ENCODE peak calls at places on chromosome 3, in ten cellular contexts. M, T, B, D, G, L, J, Z, V and F are unnamed samples.

GRCh38 chr3:18134386-18135082 is 290.6 kb downstream of the SATB1 start:
- DNase-seq in M (no peak), B (no peak), J (no peak), D (no peak), L (no peak), V (peak), Z (peak), T (no peak), G (no peak), F (no peak)

GRCh38 chr3:7710284-7710683 is 791.3 kb upstream of the LMCD1 start:
- DNase-seq in Z (no peak), L (no peak), G (no peak), B (no peak), T (no peak), M (no peak), V (no peak), D (no peak), J (peak), F (no peak)

GRCh38 chr3:195028877-195029606 is 241.9 kb downstream of the XXYLT1 start:
- DNase-seq in M (no peak), G (no peak), B (no peak), J (no peak), T (no peak), V (no peak), Z (no peak), D (no peak), L (no peak), F (no peak)

GRCh38 chr3:57227930-57228733 is 603 bp downstream of the APPL1 start:
- DNase-seq in B (peak), V (peak), L (peak), Z (peak), D (peak), G (no peak), T (no peak), J (no peak), M (peak), F (peak)

GRCh38 chr3:8445861-8446260 is 55.8 kb upstream of the LMCD1 start:
- DNase-seq in V (peak), T (no peak), D (no peak), M (no peak), J (no peak), L (no peak), Z (peak), B (no peak), G (no peak), F (no peak)

GRCh38 chr3:143763568-143764162 is 84.6 kb downstream of the SLC9A9 start:
- DNase-seq in L (no peak), V (peak), T (no peak), D (no peak), Z (peak), B (no peak), J (no peak), M (no peak), G (peak), F (no peak)

GRCh38 chr3:177041021-177041729 is 156.1 kb downstream of the TBL1XR1 start:
- DNase-seq in J (no peak), D (no peak), L (no peak), M (no peak), T (no peak), Z (peak), G (no peak), V (no peak), B (peak), F (no peak)

GRCh38 chr3:64916937-64917336 is 229.1 kb upstream of the ADAMTS9 start:
- DNase-seq in V (no peak), D (no peak), T (no peak), J (no peak), M (no peak), B (no peak), G (no peak), Z (no peak), L (no peak), F (no peak)

GRCh38 chr3:42608586-42608985 is 8.1 kb downstream of the NKTR start:
- DNase-seq in B (no peak), Z (peak), D (no peak), L (no peak), M (no peak), G (no peak), V (peak), J (no peak), T (no peak), F (no peak)

GRCh38 chr3:28240440-28240839 is 979 bp upstream of the CMC1 start:
- DNase-seq in T (no peak), M (no peak), B (no peak), V (no peak), D (peak), Z (no peak), J (no peak), G (no peak), L (no peak), F (no peak)

GRCh38 chr3:184635126-184635525 is 73.5 kb downstream of the EPHB3 start:
- DNase-seq in T (no peak), B (peak), G (no peak), L (no peak), Z (no peak), V (no peak), J (no peak), D (no peak), M (no peak), F (no peak)

GRCh38 chr3:38314112-38314766 is 32.1 kb downstream of the SLC22A14 start:
- DNase-seq in M (no peak), T (no peak), D (peak), B (no peak), Z (peak), G (no peak), L (no peak), V (no peak), J (no peak), F (no peak)

GRCh38 chr3:9153763-9154601 is 95.5 kb downstream of the SRGAP3 start:
- DNase-seq in B (peak), L (no peak), Z (peak), V (no peak), M (no peak), J (no peak), T (no peak), G (no peak), D (peak), F (no peak)

GRCh38 chr3:165983284-165983683 is 146.1 kb upstream of the BCHE start:
- DNase-seq in G (no peak), J (no peak), V (peak), M (no peak), Z (no peak), T (no peak), L (no peak), D (no peak), B (no peak), F (no peak)

GRCh38 chr3:177694316-177694715 is 497.0 kb upstream of the TBL1XR1 start:
- DNase-seq in J (no peak), G (no peak), V (peak), Z (peak), B (no peak), L (no peak), D (no peak), T (no peak), M (no peak), F (no peak)

GRCh38 chr3:125053304-125053699 is 2.5 kb downstream of the HEG1 start:
- DNase-seq in V (no peak), Z (no peak), J (no peak), B (no peak), L (no peak), M (no peak), G (no peak), D (no peak), T (no peak), F (no peak)